ENCODE peak calls at places on chromosomes 5 and 9, in ten cellular contexts. One of them, this sample, is unnamed.

GRCh38 chr5:94021246-94021645 is 279.8 kb upstream of the POU5F2 start:
- DNase-seq in astrocyte: peak; percentile 68
- DNase-seq in SK-N-SH: peak; percentile 4
- DNase-seq in WERI-Rb-1: no peak
- DNase-seq in omental fat pad: no peak
- DNase-seq in coronary artery: no peak
- DNase-seq in fibroblast of lung: peak; percentile 50
- DNase-seq in endothelial cell: no peak
- DNase-seq in choroid plexus epithelial cell: peak; percentile 50
- DNase-seq in fibroblast of mammary gland: peak; percentile 66
- DNase-seq in this sample: no peak

GRCh38 chr5:58127132-58127485 is 332.8 kb downstream of the PLK2 start:
- DNase-seq in astrocyte: no peak
- DNase-seq in SK-N-SH: no peak
- DNase-seq in WERI-Rb-1: no peak
- DNase-seq in omental fat pad: no peak
- DNase-seq in coronary artery: no peak
- DNase-seq in fibroblast of lung: no peak
- DNase-seq in endothelial cell: no peak
- DNase-seq in choroid plexus epithelial cell: no peak
- DNase-seq in fibroblast of mammary gland: no peak
- DNase-seq in this sample: no peak

GRCh38 chr5:34597034-34597433 is 59.1 kb upstream of the RAI14 start:
- DNase-seq in astrocyte: no peak
- DNase-seq in SK-N-SH: no peak
- DNase-seq in WERI-Rb-1: no peak
- DNase-seq in omental fat pad: no peak
- DNase-seq in coronary artery: no peak
- DNase-seq in fibroblast of lung: no peak
- DNase-seq in endothelial cell: no peak
- DNase-seq in choroid plexus epithelial cell: no peak
- DNase-seq in fibroblast of mammary gland: no peak
- DNase-seq in this sample: no peak

GRCh38 chr9:135561391-135562234 is at the start of gene PAEP:
- DNase-seq in astrocyte: no peak
- DNase-seq in SK-N-SH: no peak
- DNase-seq in WERI-Rb-1: no peak
- DNase-seq in omental fat pad: no peak
- DNase-seq in coronary artery: no peak
- DNase-seq in fibroblast of lung: no peak
- DNase-seq in endothelial cell: no peak
- DNase-seq in choroid plexus epithelial cell: no peak
- DNase-seq in fibroblast of mammary gland: peak; percentile 15
- DNase-seq in this sample: no peak

GRCh38 chr9:4020038-4020746 is 279.7 kb downstream of the GLIS3 start:
- DNase-seq in astrocyte: peak; percentile 26
- DNase-seq in SK-N-SH: no peak
- DNase-seq in WERI-Rb-1: no peak
- DNase-seq in omental fat pad: no peak
- DNase-seq in coronary artery: no peak
- DNase-seq in fibroblast of lung: peak; percentile 14
- DNase-seq in endothelial cell: no peak
- DNase-seq in choroid plexus epithelial cell: peak; percentile 35
- DNase-seq in fibroblast of mammary gland: peak; percentile 29
- DNase-seq in this sample: no peak

GRCh38 chr9:36765468-36766341 is 193.0 kb downstream of the MELK start:
- DNase-seq in astrocyte: no peak
- DNase-seq in SK-N-SH: peak; percentile 97
- DNase-seq in WERI-Rb-1: peak; percentile 25
- DNase-seq in omental fat pad: no peak
- DNase-seq in coronary artery: no peak
- DNase-seq in fibroblast of lung: peak; percentile 53
- DNase-seq in endothelial cell: peak; percentile 75
- DNase-seq in choroid plexus epithelial cell: peak; percentile 14
- DNase-seq in fibroblast of mammary gland: peak; percentile 45
- DNase-seq in this sample: peak; percentile 47

GRCh38 chr9:78812665-78813064 is 515.7 kb downstream of the PSAT1 start:
- DNase-seq in astrocyte: no peak
- DNase-seq in SK-N-SH: no peak
- DNase-seq in WERI-Rb-1: no peak
- DNase-seq in omental fat pad: no peak
- DNase-seq in coronary artery: no peak
- DNase-seq in fibroblast of lung: no peak
- DNase-seq in endothelial cell: no peak
- DNase-seq in choroid plexus epithelial cell: no peak
- DNase-seq in fibroblast of mammary gland: no peak
- DNase-seq in this sample: no peak

GRCh38 chr9:99356512-99356971 is 134.5 kb downstream of the SEC61B start:
- DNase-seq in astrocyte: no peak
- DNase-seq in SK-N-SH: no peak
- DNase-seq in WERI-Rb-1: no peak
- DNase-seq in omental fat pad: no peak
- DNase-seq in coronary artery: no peak
- DNase-seq in fibroblast of lung: peak; percentile 72
- DNase-seq in endothelial cell: no peak
- DNase-seq in choroid plexus epithelial cell: peak; percentile 35
- DNase-seq in fibroblast of mammary gland: peak; percentile 64
- DNase-seq in this sample: peak; percentile 81

GRCh38 chr9:112233769-112234168 is 58.7 kb upstream of the SUSD1 start:
- DNase-seq in astrocyte: peak; percentile 62
- DNase-seq in SK-N-SH: no peak
- DNase-seq in WERI-Rb-1: no peak
- DNase-seq in omental fat pad: no peak
- DNase-seq in coronary artery: no peak
- DNase-seq in fibroblast of lung: peak; percentile 68
- DNase-seq in endothelial cell: no peak
- DNase-seq in choroid plexus epithelial cell: peak; percentile 92
- DNase-seq in fibroblast of mammary gland: peak; percentile 80
- DNase-seq in this sample: no peak

GRCh38 chr5:173626501-173626812 is 10.0 kb upstream of the BOD1 start:
- DNase-seq in astrocyte: no peak
- DNase-seq in SK-N-SH: no peak
- DNase-seq in WERI-Rb-1: no peak
- DNase-seq in omental fat pad: no peak
- DNase-seq in coronary artery: no peak
- DNase-seq in fibroblast of lung: no peak
- DNase-seq in endothelial cell: no peak
- DNase-seq in choroid plexus epithelial cell: no peak
- DNase-seq in fibroblast of mammary gland: no peak
- DNase-seq in this sample: no peak

GRCh38 chr9:79701651-79702050 is 129.9 kb downstream of the TLE4 start:
- DNase-seq in astrocyte: no peak
- DNase-seq in SK-N-SH: no peak
- DNase-seq in WERI-Rb-1: no peak
- DNase-seq in omental fat pad: no peak
- DNase-seq in coronary artery: no peak
- DNase-seq in fibroblast of lung: no peak
- DNase-seq in endothelial cell: no peak
- DNase-seq in choroid plexus epithelial cell: no peak
- DNase-seq in fibroblast of mammary gland: peak; percentile 8
- DNase-seq in this sample: no peak

GRCh38 chr9:97559111-97559514 is 57.6 kb downstream of the TMOD1 start:
- DNase-seq in astrocyte: no peak
- DNase-seq in SK-N-SH: no peak
- DNase-seq in WERI-Rb-1: no peak
- DNase-seq in omental fat pad: no peak
- DNase-seq in coronary artery: peak; percentile 72
- DNase-seq in fibroblast of lung: no peak
- DNase-seq in endothelial cell: no peak
- DNase-seq in choroid plexus epithelial cell: no peak
- DNase-seq in fibroblast of mammary gland: no peak
- DNase-seq in this sample: no peak

GRCh38 chr5:168468836-168469235 is 17.4 kb upstream of the RARS1 start:
- DNase-seq in astrocyte: peak; percentile 89
- DNase-seq in SK-N-SH: no peak
- DNase-seq in WERI-Rb-1: no peak
- DNase-seq in omental fat pad: no peak
- DNase-seq in coronary artery: no peak
- DNase-seq in fibroblast of lung: peak; percentile 78
- DNase-seq in endothelial cell: no peak
- DNase-seq in choroid plexus epithelial cell: peak; percentile 76
- DNase-seq in fibroblast of mammary gland: peak; percentile 85
- DNase-seq in this sample: no peak

GRCh38 chr5:677131-678101 is 15.7 kb downstream of the TPPP start:
- DNase-seq in astrocyte: no peak
- DNase-seq in SK-N-SH: no peak
- DNase-seq in WERI-Rb-1: no peak
- DNase-seq in omental fat pad: peak; percentile 13
- DNase-seq in coronary artery: peak; percentile 56
- DNase-seq in fibroblast of lung: no peak
- DNase-seq in endothelial cell: no peak
- DNase-seq in choroid plexus epithelial cell: no peak
- DNase-seq in fibroblast of mammary gland: no peak
- DNase-seq in this sample: peak; percentile 21

GRCh38 chr9:134065720-134066419 is 2.0 kb downstream of the BRD3 start:
- DNase-seq in astrocyte: peak; percentile 57
- DNase-seq in SK-N-SH: peak; percentile 76
- DNase-seq in WERI-Rb-1: no peak
- DNase-seq in omental fat pad: no peak
- DNase-seq in coronary artery: no peak
- DNase-seq in fibroblast of lung: peak; percentile 65
- DNase-seq in endothelial cell: no peak
- DNase-seq in choroid plexus epithelial cell: peak; percentile 74
- DNase-seq in fibroblast of mammary gland: peak; percentile 64
- DNase-seq in this sample: peak; percentile 49

GRCh38 chr5:52283221-52283620 is 504.5 kb upstream of the ITGA1 start:
- DNase-seq in astrocyte: no peak
- DNase-seq in SK-N-SH: no peak
- DNase-seq in WERI-Rb-1: no peak
- DNase-seq in omental fat pad: no peak
- DNase-seq in coronary artery: no peak
- DNase-seq in fibroblast of lung: no peak
- DNase-seq in endothelial cell: no peak
- DNase-seq in choroid plexus epithelial cell: peak; percentile 1
- DNase-seq in fibroblast of mammary gland: no peak
- DNase-seq in this sample: no peak

GRCh38 chr5:5883562-5883961 is 461.1 kb downstream of the ICE1 start:
- DNase-seq in astrocyte: no peak
- DNase-seq in SK-N-SH: no peak
- DNase-seq in WERI-Rb-1: no peak
- DNase-seq in omental fat pad: no peak
- DNase-seq in coronary artery: no peak
- DNase-seq in fibroblast of lung: no peak
- DNase-seq in endothelial cell: no peak
- DNase-seq in choroid plexus epithelial cell: no peak
- DNase-seq in fibroblast of mammary gland: no peak
- DNase-seq in this sample: no peak

GRCh38 chr9:19408693-19409405 is at the start of gene ACER2:
- DNase-seq in astrocyte: peak; percentile 76
- DNase-seq in SK-N-SH: peak; percentile 99
- DNase-seq in WERI-Rb-1: peak; percentile 96
- DNase-seq in omental fat pad: peak; percentile 88
- DNase-seq in coronary artery: peak; percentile 96
- DNase-seq in fibroblast of lung: peak; percentile 83
- DNase-seq in endothelial cell: peak; percentile 97
- DNase-seq in choroid plexus epithelial cell: peak; percentile 89
- DNase-seq in fibroblast of mammary gland: peak; percentile 78
- DNase-seq in this sample: peak; percentile 96
- TF ChIP-seq CTCF in astrocyte: no peak
- TF ChIP-seq CTCF in SK-N-SH: no peak
- TF ChIP-seq CTCF in WERI-Rb-1: peak; percentile 39
- TF ChIP-seq CTCF in omental fat pad: no peak
- TF ChIP-seq CTCF in coronary artery: no peak
- TF ChIP-seq CTCF in fibroblast of lung: peak; percentile 26
- TF ChIP-seq CTCF in endothelial cell: no peak
- TF ChIP-seq CTCF in choroid plexus epithelial cell: peak; percentile 27
- TF ChIP-seq CTCF in fibroblast of mammary gland: no peak
- TF ChIP-seq CTCF in this sample: peak; percentile 8

GRCh38 chr5:179530069-179530998 is 20.0 kb upstream of the RUFY1 start:
- DNase-seq in astrocyte: peak; percentile 10
- DNase-seq in SK-N-SH: no peak
- DNase-seq in WERI-Rb-1: no peak
- DNase-seq in omental fat pad: no peak
- DNase-seq in coronary artery: no peak
- DNase-seq in fibroblast of lung: peak; percentile 48
- DNase-seq in endothelial cell: peak; percentile 73
- DNase-seq in choroid plexus epithelial cell: peak; percentile 38
- DNase-seq in fibroblast of mammary gland: peak; percentile 32
- DNase-seq in this sample: peak; percentile 83
- TF ChIP-seq CTCF in astrocyte: no peak
- TF ChIP-seq CTCF in SK-N-SH: no peak
- TF ChIP-seq CTCF in WERI-Rb-1: no peak
- TF ChIP-seq CTCF in omental fat pad: no peak
- TF ChIP-seq CTCF in coronary artery: peak; percentile 16
- TF ChIP-seq CTCF in fibroblast of lung: no peak
- TF ChIP-seq CTCF in endothelial cell: no peak
- TF ChIP-seq CTCF in choroid plexus epithelial cell: peak; percentile 26
- TF ChIP-seq CTCF in fibroblast of mammary gland: no peak
- TF ChIP-seq CTCF in this sample: peak; percentile 7

DNA sequence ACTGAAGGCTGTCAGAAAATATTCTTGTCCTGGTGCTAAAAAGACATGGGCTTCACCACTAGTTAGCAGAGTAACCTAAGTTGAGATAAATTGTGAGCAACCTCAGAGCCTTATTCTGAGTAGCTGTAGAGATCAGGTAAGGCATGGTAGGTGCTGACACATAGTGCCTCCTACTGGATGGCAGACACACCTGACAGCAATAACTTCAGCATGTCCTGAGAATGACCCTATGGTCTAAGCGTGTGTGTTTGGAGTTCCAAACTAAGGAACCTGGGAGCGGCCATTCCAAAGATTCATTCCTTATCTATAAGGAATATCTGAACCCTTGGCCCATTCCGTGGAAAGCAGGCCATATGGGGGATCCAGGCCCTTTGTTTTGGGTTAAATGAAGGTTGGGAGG is 46.0 kb downstream of the SLC28A3 start:
- DNase-seq in astrocyte: no peak
- DNase-seq in SK-N-SH: no peak
- DNase-seq in WERI-Rb-1: no peak
- DNase-seq in omental fat pad: no peak
- DNase-seq in coronary artery: no peak
- DNase-seq in fibroblast of lung: no peak
- DNase-seq in endothelial cell: no peak
- DNase-seq in choroid plexus epithelial cell: no peak
- DNase-seq in fibroblast of mammary gland: no peak
- DNase-seq in this sample: no peak
- TF ChIP-seq CTCF in astrocyte: no peak
- TF ChIP-seq CTCF in SK-N-SH: peak; percentile 17
- TF ChIP-seq CTCF in WERI-Rb-1: peak; percentile 73
- TF ChIP-seq CTCF in omental fat pad: no peak
- TF ChIP-seq CTCF in coronary artery: no peak
- TF ChIP-seq CTCF in fibroblast of lung: no peak
- TF ChIP-seq CTCF in endothelial cell: no peak
- TF ChIP-seq CTCF in choroid plexus epithelial cell: no peak
- TF ChIP-seq CTCF in fibroblast of mammary gland: no peak
- TF ChIP-seq CTCF in this sample: no peak

DNA sequence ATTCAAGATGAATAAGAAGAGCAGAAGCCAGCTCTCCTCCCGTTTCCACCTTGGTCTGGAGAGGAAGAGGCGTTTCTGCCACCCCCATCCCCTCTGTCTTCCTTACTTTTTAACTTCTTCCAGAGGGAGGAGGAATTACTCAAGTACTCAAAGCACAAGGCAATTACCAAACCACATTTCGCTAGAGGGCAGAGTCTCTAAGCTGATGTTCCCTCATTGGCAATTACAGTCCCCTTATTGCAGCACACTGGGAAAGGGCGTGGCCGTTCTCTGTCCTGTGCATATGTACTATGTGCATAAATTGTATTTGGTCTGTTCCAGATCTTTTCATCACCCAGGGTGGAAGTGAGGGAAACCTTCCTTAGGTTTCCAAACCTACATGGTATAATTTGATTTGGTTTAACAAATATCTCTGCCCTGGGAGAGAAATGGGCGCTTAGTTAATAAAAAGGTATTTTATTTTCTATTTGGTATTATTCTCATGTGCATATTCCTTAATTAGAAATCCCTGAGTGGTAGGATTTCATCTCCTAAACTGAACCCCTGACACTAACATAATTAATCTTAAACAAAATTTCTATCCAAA is 29.8 kb upstream of the ALDOB start:
- DNase-seq in astrocyte: peak; percentile 29
- DNase-seq in SK-N-SH: no peak
- DNase-seq in WERI-Rb-1: peak; percentile 71
- DNase-seq in omental fat pad: no peak
- DNase-seq in coronary artery: no peak
- DNase-seq in fibroblast of lung: peak; percentile 88
- DNase-seq in endothelial cell: no peak
- DNase-seq in choroid plexus epithelial cell: peak; percentile 82
- DNase-seq in fibroblast of mammary gland: peak; percentile 80
- DNase-seq in this sample: peak; percentile 26
- TF ChIP-seq CTCF in astrocyte: peak; percentile 9
- TF ChIP-seq CTCF in SK-N-SH: peak; percentile 43
- TF ChIP-seq CTCF in WERI-Rb-1: peak; percentile 71
- TF ChIP-seq CTCF in omental fat pad: no peak
- TF ChIP-seq CTCF in coronary artery: no peak
- TF ChIP-seq CTCF in fibroblast of lung: peak; percentile 67
- TF ChIP-seq CTCF in endothelial cell: no peak
- TF ChIP-seq CTCF in choroid plexus epithelial cell: peak; percentile 72
- TF ChIP-seq CTCF in fibroblast of mammary gland: peak; percentile 58
- TF ChIP-seq CTCF in this sample: peak; percentile 39

This sample was measured in heart left ventricle.